ENCODE peak calls at places on chromosome 21, in eight cellular contexts. Y, F, H, P, K, A, T and Q are unnamed samples.

GRCh38 chr21:46393451-46393940 is 65.2 kb upstream of the DIP2A start:
- DNase-seq in P (no peak), H (no peak), T (no peak), Y (no peak), K (no peak), F (no peak), A (peak; percentile 3), Q (no peak)

GRCh38 chr21:45855248-45855801 is 126.2 kb upstream of the COL6A1 start:
- DNase-seq in T (no peak), P (no peak), H (no peak), Y (no peak), F (no peak), A (no peak), K (no peak), Q (no peak)

GRCh38 chr21:8991968-8992621 is 1529.3 kb upstream of the TPTE start:
- DNase-seq in Y (no peak), H (no peak), P (no peak), F (no peak), K (no peak), T (no peak), A (no peak), Q (no peak)

GRCh38 chr21:42983102-42983501 is 8.7 kb downstream of the PKNOX1 start:
- DNase-seq in Y (no peak), K (no peak), A (peak; percentile 12), F (no peak), H (no peak), T (no peak), P (no peak), Q (no peak)

GRCh38 chr21:33761104-33762036 is 119.1 kb downstream of the ITSN1 start:
- DNase-seq in A (no peak), T (no peak), F (no peak), Y (peak; percentile 72), P (no peak), K (peak; percentile 99), H (no peak), Q (no peak)

GRCh38 chr21:25560151-25560783 is 47.0 kb downstream of the MRPL39 start:
- DNase-seq in F (no peak), K (peak; percentile 66), Y (no peak), A (no peak), H (no peak), P (no peak), T (no peak), Q (no peak)

GRCh38 chr21:31670065-31670464 is 10.6 kb downstream of the SOD1 start:
- DNase-seq in Y (no peak), K (no peak), F (no peak), P (no peak), A (no peak), H (no peak), T (no peak), Q (no peak)

GRCh38 chr21:36265431-36265830 is 54.6 kb upstream of the MORC3 start:
- DNase-seq in T (no peak), K (no peak), F (no peak), Y (no peak), P (no peak), H (no peak), A (no peak), Q (no peak)

GRCh38 chr21:43366656-43367055 is 60.3 kb downstream of the SIK1 start:
- DNase-seq in A (no peak), H (no peak), P (no peak), T (no peak), F (no peak), K (no peak), Y (no peak), Q (no peak)

GRCh38 chr21:31731112-31731801 is 661 bp downstream of the SCAF4 start:
- DNase-seq in P (no peak), F (peak; percentile 64), H (peak; percentile 48), T (peak; percentile 38), Y (peak; percentile 43), A (peak; percentile 39), K (no peak), Q (peak; percentile 66)

GRCh38 chr21:38277501-38278111 is 20.8 kb downstream of the KCNJ15 start:
- DNase-seq in K (peak; percentile 99), F (no peak), H (no peak), A (no peak), P (no peak), T (no peak), Y (no peak), Q (no peak)

GRCh38 chr21:44071359-44072104 is 35.7 kb upstream of the PWP2 start:
- DNase-seq in H (no peak), F (no peak), T (no peak), A (no peak), Y (no peak), P (no peak), K (no peak), Q (no peak)

GRCh38 chr21:46515109-46515508 is 56.4 kb downstream of the DIP2A start:
- DNase-seq in T (no peak), K (no peak), A (no peak), H (no peak), P (no peak), F (no peak), Y (no peak), Q (peak; percentile 5)

GRCh38 chr21:46468110-46468774 is 9.6 kb downstream of the DIP2A start:
- DNase-seq in F (no peak), P (no peak), A (no peak), H (no peak), K (no peak), T (no peak), Y (no peak), Q (no peak)

GRCh38 chr21:32777269-32777668 is 5.7 kb upstream of the PAXBP1 start:
- DNase-seq in H (no peak), Y (no peak), F (no peak), K (no peak), T (no peak), P (no peak), A (no peak), Q (no peak)

GRCh38 chr21:39712976-39713375 is 32.0 kb upstream of the IGSF5 start:
- DNase-seq in T (no peak), Y (peak; percentile 22), A (no peak), K (peak; percentile 41), H (no peak), P (no peak), F (no peak), Q (no peak)

GRCh38 chr21:45226540-45227326 is 61.0 kb downstream of the POFUT2 start:
- DNase-seq in K (peak; percentile 36), P (peak; percentile 83), F (no peak), H (no peak), T (no peak), Y (no peak), A (no peak), Q (no peak)

GRCh38 chr21:16070207-16070651 is 340.4 kb downstream of the USP25 start:
- DNase-seq in Y (no peak), K (peak; percentile 46), H (no peak), T (no peak), A (peak; percentile 78), F (no peak), P (peak; percentile 85), Q (no peak)

GRCh38 chr21:14995695-14996490 is 68.9 kb downstream of the NRIP1 start:
- DNase-seq in T (no peak), A (peak; percentile 25), Y (no peak), F (no peak), H (no peak), K (peak; percentile 54), P (no peak), Q (no peak)

GRCh38 chr21:36734367-36735200 is 35.7 kb downstream of the SIM2 start:
- DNase-seq in H (no peak), A (no peak), T (no peak), F (no peak), Y (no peak), P (no peak), K (no peak), Q (no peak)

GRCh38 chr21:35072960-35073359 is 23.9 kb upstream of the RUNX1 start:
- DNase-seq in P (no peak), K (no peak), Y (no peak), T (no peak), H (no peak), A (no peak), F (no peak), Q (no peak)

GRCh38 chr21:45612096-45613019 is 31.2 kb upstream of the PCBP3 start:
- DNase-seq in A (no peak), P (no peak), K (peak; percentile 88), Y (no peak), F (no peak), H (no peak), T (no peak), Q (no peak)

GRCh38 chr21:40827509-40827908 is 19.4 kb downstream of the DSCAM start:
- DNase-seq in K (no peak), F (no peak), Y (no peak), H (no peak), P (peak; percentile 37), A (no peak), T (no peak), Q (no peak)

GRCh38 chr21:45540601-45540970 is 1.7 kb downstream of the SLC19A1 start:
- DNase-seq in F (no peak), T (no peak), P (peak; percentile 83), K (no peak), A (no peak), Y (no peak), H (no peak), Q (no peak)

GRCh38 chr21:33874161-33874560 is 41.4 kb downstream of the ATP5PO start:
- DNase-seq in F (no peak), P (no peak), T (no peak), A (no peak), H (no peak), Y (no peak), K (no peak), Q (no peak)

GRCh38 chr21:15560383-15561056 is 169.3 kb upstream of the USP25 start:
- DNase-seq in Y (no peak), F (no peak), T (no peak), P (no peak), A (no peak), H (no peak), K (peak; percentile 2), Q (no peak)

GRCh38 chr21:28781602-28782274 is 210.9 kb downstream of the LTN1 start:
- DNase-seq in T (no peak), A (no peak), F (no peak), H (no peak), Y (peak; percentile 51), P (no peak), K (peak; percentile 29), Q (no peak)

GRCh38 chr21:46347791-46348381 is 23.9 kb downstream of the PCNT start:
- DNase-seq in K (no peak), Y (no peak), H (no peak), A (no peak), P (no peak), T (no peak), F (no peak), Q (no peak)

GRCh38 chr21:33025471-33026298 is at the start of gene OLIG2:
- DNase-seq in F (peak; percentile 86), T (no peak), P (no peak), A (peak; percentile 59), Y (peak; percentile 97), K (peak; percentile 42), H (peak; percentile 75), Q (no peak)

GRCh38 chr21:32137266-32137665 is 141.6 kb downstream of the MIS18A start:
- DNase-seq in Y (no peak), A (peak; percentile 95), H (no peak), P (no peak), K (peak; percentile 25), T (no peak), F (no peak), Q (no peak)

GRCh38 chr21:27024316-27024715 is 57.4 kb upstream of the ADAMTS5 start:
- DNase-seq in F (no peak), T (no peak), H (no peak), K (peak; percentile 38), A (no peak), P (no peak), Y (no peak), Q (no peak)

GRCh38 chr21:34935452-34935851 is 113.7 kb downstream of the RUNX1 start:
- DNase-seq in H (no peak), K (peak; percentile 51), F (no peak), T (no peak), P (no peak), A (no peak), Y (no peak), Q (no peak)